ENCODE peak calls at places on chromosomes 7 and 10, in five cellular contexts. W is sigmoid colon, J is uterus, A is IMR-90, O is transverse colon. E is an unnamed sample.

GRCh38 chr10:79022565-79023488 is 45.9 kb upstream of the ZMIZ1 start:
- DNase-seq in W (peak; percentile 78), J (no peak), A (no peak), O (peak; percentile 28), E (no peak)

GRCh38 chr10:1544209-1544673 is 193.1 kb downstream of the ADARB2 start:
- DNase-seq in W (peak; percentile 56), J (no peak), A (no peak), O (no peak), E (no peak)

GRCh38 chr7:73734619-73735525 is 3.7 kb downstream of the ABHD11 start:
- DNase-seq in W (peak; percentile 86), J (peak; percentile 42), A (peak; percentile 72), O (peak; percentile 94), E (peak; percentile 92)

GRCh38 chr10:121927361-121927840 is 430 bp downstream of the ATE1 start:
- DNase-seq in W (peak; percentile 79), J (peak; percentile 53), A (peak; percentile 43), O (peak; percentile 73), E (peak; percentile 55)

GRCh38 chr7:149783386-149784250 is 10.2 kb upstream of the ZNF467 start:
- DNase-seq in W (no peak), J (no peak), A (no peak), O (no peak), E (no peak)

GRCh38 chr7:27650283-27650682 is 12.4 kb downstream of the HIBADH start:
- DNase-seq in W (no peak), J (no peak), A (no peak), O (no peak), E (no peak)

GRCh38 chr7:12650080-12650479 is 37.4 kb upstream of the ARL4A start:
- DNase-seq in W (no peak), J (no peak), A (no peak), O (no peak), E (no peak)

GRCh38 chr10:127150136-127150535 is 46.3 kb downstream of the INSYN2A start:
- DNase-seq in W (no peak), J (no peak), A (peak; percentile 75), O (no peak), E (no peak)

GRCh38 chr10:76117949-76118348 is 686.5 kb downstream of the LRMDA start:
- DNase-seq in W (no peak), J (no peak), A (peak; percentile 52), O (no peak), E (no peak)

GRCh38 chr10:98097611-98098010 is 36.8 kb upstream of the R3HCC1L start:
- DNase-seq in W (no peak), J (no peak), A (no peak), O (no peak), E (no peak)

GRCh38 chr7:87192784-87193487 is 26.6 kb downstream of the TMEM243 start:
- DNase-seq in W (no peak), J (no peak), A (no peak), O (no peak), E (no peak)

GRCh38 chr10:119933179-119933578 is 40.6 kb downstream of the SEC23IP start:
- DNase-seq in W (no peak), J (no peak), A (peak; percentile 3), O (no peak), E (no peak)

GRCh38 chr10:3074145-3074665 is 6.9 kb downstream of the PFKP start:
- DNase-seq in W (peak; percentile 62), J (no peak), A (peak; percentile 47), O (no peak), E (no peak)

GRCh38 chr7:107996072-107996824 is 6.7 kb downstream of the LAMB1 start:
- DNase-seq in W (no peak), J (no peak), A (peak; percentile 71), O (no peak), E (no peak)

GRCh38 chr10:88317099-88317498 is 266.0 kb downstream of the RNLS start:
- DNase-seq in W (no peak), J (no peak), A (no peak), O (no peak), E (no peak)

GRCh38 chr10:43869669-43870322 is 221.1 kb upstream of the ZNF32 start:
- DNase-seq in W (no peak), J (no peak), A (no peak), O (no peak), E (no peak)

GRCh38 chr10:90318659-90319058 is 539.2 kb downstream of the HTR7 start:
- DNase-seq in W (no peak), J (no peak), A (no peak), O (no peak), E (no peak)

GRCh38 chr10:43249151-43249961 is 17.5 kb downstream of the RASGEF1A start:
- DNase-seq in W (peak; percentile 40), J (peak; percentile 6), A (no peak), O (no peak), E (peak; percentile 8)

GRCh38 chr10:97539523-97540200 is 32.9 kb upstream of the ANKRD2 start:
- DNase-seq in W (peak; percentile 73), J (peak; percentile 75), A (peak; percentile 84), O (no peak), E (no peak)

GRCh38 chr7:121831320-121831719 is 41.6 kb upstream of the PTPRZ1 start:
- DNase-seq in W (no peak), J (no peak), A (no peak), O (no peak), E (no peak)

GRCh38 chr10:29105516-29106215 is 183.2 kb upstream of the LYZL1 start:
- DNase-seq in W (no peak), J (no peak), A (peak; percentile 86), O (no peak), E (no peak)

GRCh38 chr7:41006591-41006990 is 696.3 kb downstream of the INHBA start:
- DNase-seq in W (no peak), J (no peak), A (peak; percentile 44), O (no peak), E (no peak)

GRCh38 chr7:118590107-118590506 is 365.6 kb downstream of the ANKRD7 start:
- DNase-seq in W (no peak), J (no peak), A (no peak), O (no peak), E (no peak)

GRCh38 chr10:12419279-12419847 is 70.0 kb downstream of the CAMK1D start:
- DNase-seq in W (peak; percentile 86), J (peak; percentile 78), A (peak; percentile 99), O (no peak), E (peak; percentile 15)

GRCh38 chr10:11603741-11604140 is 7.7 kb downstream of the USP6NL start:
- DNase-seq in W (no peak), J (no peak), A (no peak), O (no peak), E (no peak)

GRCh38 chr7:79353720-79354468 is 99.6 kb downstream of the MAGI2 start:
- DNase-seq in W (no peak), J (no peak), A (no peak), O (no peak), E (no peak)

DNA sequence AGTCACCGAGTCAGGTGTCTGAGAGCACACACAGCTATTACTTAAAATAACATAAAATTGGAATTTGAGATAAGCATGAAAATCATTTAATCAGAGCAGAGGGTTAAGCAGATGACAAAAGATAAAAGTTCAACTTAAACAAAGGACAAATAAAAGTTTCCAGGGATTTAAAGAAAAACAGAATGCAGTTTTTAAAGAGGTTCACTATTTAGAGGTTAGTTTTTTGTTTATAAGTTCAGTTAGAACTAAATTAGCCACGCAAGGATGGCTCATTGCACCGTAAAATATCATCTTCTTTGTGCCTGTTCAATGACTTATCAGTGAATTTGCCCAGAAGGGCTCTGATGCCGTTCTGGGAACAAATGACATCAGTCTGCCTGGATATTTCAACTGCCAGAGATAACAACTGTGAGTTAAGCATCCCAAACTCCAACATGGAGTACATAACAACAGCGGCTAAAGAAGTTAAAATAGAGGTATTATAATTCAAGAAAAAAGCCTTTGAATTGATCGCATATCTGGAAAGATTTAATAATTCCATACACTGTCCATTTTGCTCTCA is 107.8 kb downstream of the ANK3 start:
- DNase-seq in W (no peak), J (no peak), A (no peak), O (no peak), E (no peak)
- H3K27ac ChIP-seq in W (no peak overlapping the region), J (no peak overlapping the region), A (no peak overlapping the region), O (no peak overlapping the region), E (no peak overlapping the region)

DNA sequence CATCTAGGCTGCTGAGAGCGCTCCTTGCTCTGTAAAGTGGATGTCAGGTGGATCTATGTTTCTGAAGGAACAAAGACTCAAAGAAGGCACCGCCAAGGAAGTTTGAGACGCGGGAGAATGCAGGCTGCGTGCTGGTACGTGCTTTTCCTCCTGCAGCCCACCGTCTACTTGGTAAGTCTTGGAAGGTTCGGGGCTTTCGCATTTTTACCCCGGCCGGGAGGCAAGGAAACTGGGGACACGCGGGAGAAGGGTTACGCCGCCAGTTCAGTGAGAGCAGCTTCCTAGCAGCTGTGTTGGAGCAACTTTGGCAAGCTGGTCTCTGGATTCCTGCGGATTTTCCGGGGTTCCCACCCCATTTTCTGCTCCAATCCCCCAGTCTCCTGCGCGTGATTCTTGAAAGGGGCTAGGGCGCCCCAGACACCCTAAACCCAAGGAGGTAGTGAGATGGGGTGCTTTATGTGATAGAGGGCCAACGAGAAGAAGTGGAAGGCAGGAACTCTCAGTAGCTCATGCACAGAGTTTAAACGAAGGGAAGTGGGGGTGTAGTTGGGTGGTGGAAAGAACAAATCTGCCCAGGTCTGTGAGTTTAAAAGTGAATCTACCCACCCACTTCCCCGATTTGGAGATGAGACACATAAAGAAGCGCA is 2.3 kb downstream of the NXPH1 start:
- DNase-seq in W (no peak), J (no peak), A (no peak), O (no peak), E (no peak)
- H3K4me3 ChIP-seq in W (no peak overlapping the region), J (no peak overlapping the region), A (no peak overlapping the region), O (no peak overlapping the region), E (no peak overlapping the region)

DNA sequence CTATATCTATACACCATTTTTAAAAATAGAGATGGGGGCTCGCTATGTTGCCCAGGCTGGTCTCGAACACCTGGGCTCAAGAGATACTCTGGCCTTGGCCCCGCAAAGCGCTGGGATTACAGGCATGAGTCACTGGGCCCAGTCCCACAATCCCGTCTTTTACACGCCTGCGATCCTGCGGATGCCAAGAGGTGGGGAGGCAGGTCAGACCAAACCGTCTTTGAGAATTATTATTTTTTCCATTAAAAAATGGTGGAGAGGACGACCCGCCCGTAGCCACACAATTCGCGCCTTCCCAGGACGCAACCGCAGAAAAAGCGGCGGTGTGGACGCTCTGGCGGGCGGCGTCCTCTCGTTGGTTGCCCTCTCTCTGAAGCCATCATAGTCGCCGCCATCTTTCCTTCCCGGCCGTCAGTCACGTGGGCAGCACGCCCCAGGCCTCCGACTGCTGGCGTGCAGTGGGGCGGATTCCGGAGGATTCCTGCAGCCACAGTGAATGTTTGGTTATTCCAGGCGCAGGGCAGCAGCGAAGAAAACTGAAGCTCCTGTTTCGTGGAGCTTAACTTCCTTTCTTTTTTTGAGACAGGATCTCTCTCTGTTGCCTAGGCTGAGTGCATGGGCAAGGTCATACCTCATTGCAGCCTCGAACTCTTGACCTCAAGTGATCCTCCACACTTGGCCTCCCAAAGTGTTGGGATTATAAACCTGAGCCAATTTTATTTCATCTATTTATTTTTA is 9.9 kb upstream of the EPHB4 start:
- DNase-seq in W (peak; percentile 96), J (peak; percentile 92), A (peak; percentile 90), O (peak; percentile 92), E (peak; percentile 92)
- TF ChIP-seq POLR2A in W (peak; percentile 38), J (peak; percentile 36), A (no peak), O (peak; percentile 56), E (peak; percentile 66)

GRCh38 chr10:103661198-103661950 is 167.9 kb downstream of the NEURL1 start:
- DNase-seq in W (peak; percentile 98), J (peak; percentile 89), A (peak; percentile 94), O (peak; percentile 77), E (peak; percentile 53)
- H3K27ac ChIP-seq in W (peak overlapping the region; percentile 97), J (peak overlapping the region; percentile 100), A (peak overlapping the region; percentile 95), O (peak overlapping the region; percentile 89), E (peak overlapping the region; percentile 85)

E was measured in body of pancreas.